ENCODE peak calls at places on chromosomes 12 and 14, in seven cellular contexts. One of them, this sample, is unnamed.

GRCh38 chr14:65267856-65268255 is 144.7 kb upstream of the FUT8 start:
- DNase-seq in HCT116: no peak
- DNase-seq in GM12878: no peak
- DNase-seq in SK-N-SH: no peak
- DNase-seq in HepG2: no peak
- DNase-seq in K562: no peak
- DNase-seq in H1: no peak
- DNase-seq in this sample: no peak

GRCh38 chr12:12717586-12718381 is 616 bp downstream of the CDKN1B start:
- DNase-seq in HCT116: no peak
- DNase-seq in GM12878: no peak
- DNase-seq in SK-N-SH: peak
- DNase-seq in HepG2: no peak
- DNase-seq in K562: no peak
- DNase-seq in H1: no peak
- DNase-seq in this sample: no peak

GRCh38 chr14:23423657-23424056 is 11.8 kb downstream of the MYH7 start:
- DNase-seq in HCT116: no peak
- DNase-seq in GM12878: no peak
- DNase-seq in SK-N-SH: no peak
- DNase-seq in HepG2: no peak
- DNase-seq in K562: no peak
- DNase-seq in H1: no peak
- DNase-seq in this sample: no peak

GRCh38 chr12:95646781-95647184 is 95.5 kb upstream of the USP44 start:
- DNase-seq in HCT116: no peak
- DNase-seq in GM12878: no peak
- DNase-seq in SK-N-SH: no peak
- DNase-seq in HepG2: no peak
- DNase-seq in K562: no peak
- DNase-seq in H1: no peak
- DNase-seq in this sample: no peak

GRCh38 chr12:49233842-49234526 is 30.9 kb upstream of the TUBA1C start:
- DNase-seq in HCT116: no peak
- DNase-seq in GM12878: peak
- DNase-seq in SK-N-SH: no peak
- DNase-seq in HepG2: no peak
- DNase-seq in K562: peak
- DNase-seq in H1: no peak
- DNase-seq in this sample: no peak

GRCh38 chr12:120169946-120170345 is 24.6 kb downstream of the GCN1 start:
- DNase-seq in HCT116: no peak
- DNase-seq in GM12878: no peak
- DNase-seq in SK-N-SH: no peak
- DNase-seq in HepG2: no peak
- DNase-seq in K562: no peak
- DNase-seq in H1: no peak
- DNase-seq in this sample: no peak

GRCh38 chr14:54209501-54210231 is 187.1 kb upstream of the CDKN3 start:
- DNase-seq in HCT116: no peak
- DNase-seq in GM12878: no peak
- DNase-seq in SK-N-SH: no peak
- DNase-seq in HepG2: no peak
- DNase-seq in K562: no peak
- DNase-seq in H1: no peak
- DNase-seq in this sample: no peak

GRCh38 chr12:96308881-96309280 is 91.4 kb downstream of the CDK17 start:
- DNase-seq in HCT116: no peak
- DNase-seq in GM12878: no peak
- DNase-seq in SK-N-SH: no peak
- DNase-seq in HepG2: no peak
- DNase-seq in K562: no peak
- DNase-seq in H1: no peak
- DNase-seq in this sample: no peak

GRCh38 chr12:79127268-79127895 is 262.8 kb downstream of the SYT1 start:
- DNase-seq in HCT116: no peak
- DNase-seq in GM12878: no peak
- DNase-seq in SK-N-SH: no peak
- DNase-seq in HepG2: no peak
- DNase-seq in K562: no peak
- DNase-seq in H1: no peak
- DNase-seq in this sample: no peak

GRCh38 chr14:28571636-28572035 is 195.0 kb upstream of the FOXG1 start:
- DNase-seq in HCT116: no peak
- DNase-seq in GM12878: no peak
- DNase-seq in SK-N-SH: no peak
- DNase-seq in HepG2: no peak
- DNase-seq in K562: no peak
- DNase-seq in H1: no peak
- DNase-seq in this sample: no peak

GRCh38 chr14:75277000-75277795 is 1.4 kb upstream of the FOS start:
- DNase-seq in HCT116: no peak
- DNase-seq in GM12878: no peak
- DNase-seq in SK-N-SH: peak
- DNase-seq in HepG2: peak
- DNase-seq in K562: peak
- DNase-seq in H1: no peak
- DNase-seq in this sample: no peak

GRCh38 chr12:93127582-93128331 is 198.7 kb upstream of the EEA1 start:
- DNase-seq in HCT116: no peak
- DNase-seq in GM12878: no peak
- DNase-seq in SK-N-SH: no peak
- DNase-seq in HepG2: peak
- DNase-seq in K562: peak
- DNase-seq in H1: no peak
- DNase-seq in this sample: no peak

GRCh38 chr12:108967869-108968540 is 52.9 kb downstream of the SVOP start:
- DNase-seq in HCT116: peak
- DNase-seq in GM12878: no peak
- DNase-seq in SK-N-SH: no peak
- DNase-seq in HepG2: peak
- DNase-seq in K562: peak
- DNase-seq in H1: no peak
- DNase-seq in this sample: no peak

GRCh38 chr14:81710232-81710845 is 176.7 kb upstream of the SEL1L start:
- DNase-seq in HCT116: peak
- DNase-seq in GM12878: peak
- DNase-seq in SK-N-SH: peak
- DNase-seq in HepG2: peak
- DNase-seq in K562: no peak
- DNase-seq in H1: no peak
- DNase-seq in this sample: peak

GRCh38 chr12:109760031-109760929 is 46.7 kb downstream of the FAM222A start:
- DNase-seq in HCT116: no peak
- DNase-seq in GM12878: no peak
- DNase-seq in SK-N-SH: peak
- DNase-seq in HepG2: peak
- DNase-seq in K562: no peak
- DNase-seq in H1: no peak
- DNase-seq in this sample: no peak

GRCh38 chr12:52038447-52038846 is 12.8 kb upstream of the NR4A1 start:
- DNase-seq in HCT116: no peak
- DNase-seq in GM12878: no peak
- DNase-seq in SK-N-SH: no peak
- DNase-seq in HepG2: no peak
- DNase-seq in K562: no peak
- DNase-seq in H1: no peak
- DNase-seq in this sample: no peak

GRCh38 chr14:104343690-104344640 is 205.6 kb downstream of the KIF26A start:
- DNase-seq in HCT116: no peak
- DNase-seq in GM12878: no peak
- DNase-seq in SK-N-SH: peak
- DNase-seq in HepG2: no peak
- DNase-seq in K562: no peak
- DNase-seq in H1: no peak
- DNase-seq in this sample: no peak

DNA sequence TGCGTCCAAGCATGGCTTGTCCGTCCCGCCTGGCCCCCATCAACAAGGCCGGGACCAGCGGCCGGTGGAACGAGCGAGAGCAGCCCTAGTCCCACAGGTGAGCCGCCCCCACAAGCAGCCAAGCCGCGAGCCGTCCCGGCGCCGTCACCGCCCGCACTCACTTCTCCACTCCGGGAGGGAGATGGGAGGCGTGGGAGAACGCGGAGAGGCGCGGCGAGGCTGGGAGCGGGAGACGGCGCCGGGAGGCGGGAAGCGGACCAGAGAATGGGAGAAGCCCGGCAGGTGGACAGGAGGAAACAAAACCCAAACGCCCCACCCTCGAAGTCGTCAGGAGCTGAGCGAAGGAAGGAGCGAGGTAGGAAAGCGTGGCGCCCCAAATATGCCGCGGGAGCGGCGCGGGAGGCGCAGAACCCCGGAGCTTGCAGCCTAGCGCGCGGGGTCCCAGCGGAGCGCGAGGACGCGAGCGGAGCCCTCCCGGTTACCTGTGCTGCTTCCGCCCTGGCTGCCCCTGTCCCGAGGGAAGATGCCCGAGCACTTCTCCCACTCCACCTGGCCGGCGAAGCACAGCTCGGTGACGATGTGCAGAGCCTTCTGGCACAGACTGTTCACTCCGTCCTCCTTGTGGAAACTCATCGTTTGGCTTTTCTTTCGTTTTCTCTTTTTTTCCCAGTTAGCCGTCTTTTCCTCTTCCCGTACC is 581 bp downstream of the SYT10 start:
- DNase-seq in HCT116: no peak
- DNase-seq in GM12878: no peak
- DNase-seq in SK-N-SH: peak
- DNase-seq in HepG2: no peak
- DNase-seq in K562: peak
- DNase-seq in H1: no peak
- DNase-seq in this sample: peak
- H3K4me3 ChIP-seq in HCT116: no peak
- H3K4me3 ChIP-seq in GM12878: no peak
- H3K4me3 ChIP-seq in SK-N-SH: peak
- H3K4me3 ChIP-seq in HepG2: no peak
- H3K4me3 ChIP-seq in K562: peak
- H3K4me3 ChIP-seq in H1: peak
- H3K4me3 ChIP-seq in this sample: peak

GRCh38 chr14:67541448-67542387 is 8.6 kb downstream of the PLEKHH1 start:
- DNase-seq in HCT116: no peak
- DNase-seq in GM12878: no peak
- DNase-seq in SK-N-SH: no peak
- DNase-seq in HepG2: no peak
- DNase-seq in K562: peak
- DNase-seq in H1: no peak
- DNase-seq in this sample: no peak

GRCh38 chr14:67539116-67539515 is 6.0 kb downstream of the PLEKHH1 start:
- DNase-seq in HCT116: no peak
- DNase-seq in GM12878: no peak
- DNase-seq in SK-N-SH: no peak
- DNase-seq in HepG2: no peak
- DNase-seq in K562: no peak
- DNase-seq in H1: no peak
- DNase-seq in this sample: no peak

GRCh38 chr14:67536087-67536486 is 3.0 kb downstream of the PLEKHH1 start:
- DNase-seq in HCT116: no peak
- DNase-seq in GM12878: no peak
- DNase-seq in SK-N-SH: no peak
- DNase-seq in HepG2: no peak
- DNase-seq in K562: no peak
- DNase-seq in H1: no peak
- DNase-seq in this sample: no peak

GRCh38 chr14:67537736-67538135 is 4.6 kb downstream of the PLEKHH1 start:
- DNase-seq in HCT116: no peak
- DNase-seq in GM12878: no peak
- DNase-seq in SK-N-SH: no peak
- DNase-seq in HepG2: no peak
- DNase-seq in K562: no peak
- DNase-seq in H1: no peak
- DNase-seq in this sample: no peak

GRCh38 chr14:67538501-67538900 is 5.4 kb downstream of the PLEKHH1 start:
- DNase-seq in HCT116: no peak
- DNase-seq in GM12878: no peak
- DNase-seq in SK-N-SH: no peak
- DNase-seq in HepG2: no peak
- DNase-seq in K562: no peak
- DNase-seq in H1: no peak
- DNase-seq in this sample: no peak
- TF ChIP-seq YY1 in HCT116: no peak
- TF ChIP-seq YY1 in GM12878: no peak
- TF ChIP-seq YY1 in SK-N-SH: no peak
- TF ChIP-seq YY1 in HepG2: no peak
- TF ChIP-seq YY1 in K562: no peak
- TF ChIP-seq YY1 in H1: no peak
- TF ChIP-seq YY1 in this sample: no peak

GRCh38 chr14:36514278-36515104 is 5.5 kb downstream of the NKX2-1 start:
- DNase-seq in HCT116: no peak
- DNase-seq in GM12878: no peak
- DNase-seq in SK-N-SH: no peak
- DNase-seq in HepG2: peak
- DNase-seq in K562: no peak
- DNase-seq in H1: no peak
- DNase-seq in this sample: no peak

GRCh38 chr14:36513451-36514277 is 6.4 kb downstream of the NKX2-1 start:
- DNase-seq in HCT116: no peak
- DNase-seq in GM12878: no peak
- DNase-seq in SK-N-SH: peak
- DNase-seq in HepG2: no peak
- DNase-seq in K562: no peak
- DNase-seq in H1: no peak
- DNase-seq in this sample: no peak

GRCh38 chr14:36512585-36513003 is 7.4 kb downstream of the NKX2-1 start:
- DNase-seq in HCT116: no peak
- DNase-seq in GM12878: no peak
- DNase-seq in SK-N-SH: peak
- DNase-seq in HepG2: no peak
- DNase-seq in K562: no peak
- DNase-seq in H1: no peak
- DNase-seq in this sample: no peak

GRCh38 chr14:36511981-36512584 is 7.9 kb downstream of the NKX2-1 start:
- DNase-seq in HCT116: no peak
- DNase-seq in GM12878: no peak
- DNase-seq in SK-N-SH: no peak
- DNase-seq in HepG2: no peak
- DNase-seq in K562: no peak
- DNase-seq in H1: no peak
- DNase-seq in this sample: no peak

DNA sequence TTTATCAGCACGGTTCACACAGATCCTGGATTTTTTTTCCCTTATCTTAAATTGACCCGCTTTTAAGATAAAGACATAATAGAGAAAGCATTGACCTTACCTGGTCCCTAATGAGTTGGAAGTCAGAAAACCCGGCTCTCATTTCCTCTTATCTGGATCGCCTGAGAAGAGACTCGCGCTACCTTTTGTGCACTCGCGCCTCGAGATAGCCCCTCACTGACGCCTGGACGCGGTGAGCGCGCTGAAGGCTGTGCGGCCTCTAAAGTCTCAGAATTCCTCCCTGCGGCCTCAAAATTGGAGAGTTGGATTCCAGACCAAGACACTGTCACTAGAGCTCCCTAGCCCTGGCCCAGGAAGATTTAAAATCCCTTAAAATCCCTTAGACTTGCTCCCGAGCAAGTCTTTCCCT is 7.0 kb downstream of the NKX2-1 start:
- DNase-seq in HCT116: no peak
- DNase-seq in GM12878: no peak
- DNase-seq in SK-N-SH: peak
- DNase-seq in HepG2: no peak
- DNase-seq in K562: no peak
- DNase-seq in H1: no peak
- DNase-seq in this sample: no peak
- H3K4me3 ChIP-seq in HCT116: no peak
- H3K4me3 ChIP-seq in GM12878: no peak
- H3K4me3 ChIP-seq in SK-N-SH: no peak
- H3K4me3 ChIP-seq in HepG2: no peak
- H3K4me3 ChIP-seq in K562: no peak
- H3K4me3 ChIP-seq in H1: no peak
- H3K4me3 ChIP-seq in this sample: no peak

GRCh38 chr12:88921434-88921833 is 341.2 kb upstream of the KITLG start:
- DNase-seq in HCT116: no peak
- DNase-seq in GM12878: no peak
- DNase-seq in SK-N-SH: no peak
- DNase-seq in HepG2: no peak
- DNase-seq in K562: no peak
- DNase-seq in H1: no peak
- DNase-seq in this sample: no peak
- TF ChIP-seq YY1 in HCT116: no peak
- TF ChIP-seq YY1 in GM12878: no peak
- TF ChIP-seq YY1 in SK-N-SH: no peak
- TF ChIP-seq YY1 in HepG2: no peak
- TF ChIP-seq YY1 in K562: no peak
- TF ChIP-seq YY1 in H1: no peak
- TF ChIP-seq YY1 in this sample: no peak